ENCODE peak calls at places on chromosomes 7 and 10, in six cellular contexts. W is HCT116, I is hepatocyte, A is MM.1S, R is PC-3, L is PC-9. O is an unnamed sample.

GRCh38 chr7:37853468-37853867 is 5.1 kb downstream of the NME8 start:
- DNase-seq in W (peak; percentile 13), I (peak; percentile 20), A (peak; percentile 59), R (peak; percentile 36), L (peak; percentile 40), O (no peak)

GRCh38 chr10:6239213-6239991 is 36.7 kb downstream of the PFKFB3 start:
- DNase-seq in W (peak; percentile 91), I (peak; percentile 88), A (peak; percentile 56), R (peak; percentile 94), L (peak; percentile 94), O (peak; percentile 98)

GRCh38 chr7:33130184-33130583 is 820 bp downstream of the BBS9 start:
- DNase-seq in W (no peak), I (no peak), A (no peak), R (no peak), L (no peak), O (peak; percentile 7)

GRCh38 chr10:32104622-32105509 is 48.6 kb upstream of the KIF5B start:
- DNase-seq in W (no peak), I (no peak), A (no peak), R (no peak), L (no peak), O (no peak)

GRCh38 chr10:70940834-70941568 is 52.6 kb upstream of the PCBD1 start:
- DNase-seq in W (no peak), I (peak; percentile 51), A (no peak), R (peak; percentile 37), L (no peak), O (peak; percentile 38)

GRCh38 chr10:77801474-77802238 is 124.9 kb downstream of the DLG5 start:
- DNase-seq in W (no peak), I (no peak), A (peak; percentile 87), R (peak; percentile 54), L (no peak), O (peak; percentile 74)

GRCh38 chr10:119286983-119287612 is 79.7 kb downstream of the GRK5 start:
- DNase-seq in W (no peak), I (no peak), A (no peak), R (no peak), L (no peak), O (no peak)

GRCh38 chr10:130066743-130067142 is 43.9 kb downstream of the C10orf143 start:
- DNase-seq in W (no peak), I (no peak), A (no peak), R (no peak), L (no peak), O (no peak)

GRCh38 chr7:132930881-132931280 is 151.0 kb downstream of the CHCHD3 start:
- DNase-seq in W (no peak), I (no peak), A (no peak), R (peak; percentile 17), L (no peak), O (no peak)

GRCh38 chr7:129739427-129739826 is 127.9 kb downstream of the NRF1 start:
- DNase-seq in W (no peak), I (peak; percentile 58), A (no peak), R (peak; percentile 84), L (no peak), O (no peak)

GRCh38 chr7:24500599-24501451 is 72.4 kb upstream of the PALS2 start:
- DNase-seq in W (no peak), I (no peak), A (no peak), R (no peak), L (no peak), O (no peak)

GRCh38 chr7:2360791-2361190 is 6.2 kb downstream of the EIF3B start:
- DNase-seq in W (no peak), I (no peak), A (no peak), R (no peak), L (no peak), O (peak; percentile 83)

GRCh38 chr10:71725998-71726672 is 6.6 kb upstream of the C10orf105 start:
- DNase-seq in W (no peak), I (peak; percentile 44), A (peak; percentile 36), R (peak; percentile 49), L (peak; percentile 50), O (peak; percentile 33)

GRCh38 chr7:1503390-1503789 is 799 bp downstream of the INTS1 start:
- DNase-seq in W (no peak), I (no peak), A (no peak), R (no peak), L (no peak), O (no peak)

GRCh38 chr10:70657036-70657435 is 15.3 kb upstream of the ADAMTS14 start:
- DNase-seq in W (no peak), I (no peak), A (no peak), R (no peak), L (no peak), O (no peak)

GRCh38 chr7:135994466-135995205 is 17.5 kb upstream of the MTPN start:
- DNase-seq in W (no peak), I (peak; percentile 35), A (peak; percentile 51), R (peak; percentile 22), L (no peak), O (peak; percentile 42)

GRCh38 chr7:50069613-50070012 is 23.4 kb downstream of the ZPBP start:
- DNase-seq in W (no peak), I (no peak), A (peak; percentile 37), R (peak; percentile 35), L (peak; percentile 39), O (peak; percentile 50)

GRCh38 chr10:79017882-79018550 is 50.8 kb upstream of the ZMIZ1 start:
- DNase-seq in W (no peak), I (no peak), A (no peak), R (no peak), L (no peak), O (no peak)

GRCh38 chr10:26675873-26676257 is 21.6 kb upstream of the PDSS1 start:
- DNase-seq in W (no peak), I (no peak), A (no peak), R (no peak), L (no peak), O (no peak)

GRCh38 chr10:58291538-58292174 is 22.7 kb downstream of the CISD1 start:
- DNase-seq in W (peak; percentile 24), I (peak; percentile 72), A (peak; percentile 57), R (peak; percentile 78), L (peak; percentile 42), O (peak; percentile 42)

GRCh38 chr10:97570146-97570788 is 2.3 kb upstream of the ANKRD2 start:
- DNase-seq in W (no peak), I (no peak), A (no peak), R (no peak), L (no peak), O (no peak)

GRCh38 chr10:92045641-92046106 is 122.1 kb downstream of the BTAF1 start:
- DNase-seq in W (no peak), I (no peak), A (no peak), R (no peak), L (no peak), O (no peak)

GRCh38 chr7:94060772-94061171 is 56.6 kb upstream of the BET1 start:
- DNase-seq in W (no peak), I (no peak), A (no peak), R (peak; percentile 9), L (no peak), O (no peak)

GRCh38 chr10:18117272-18117671 is 23.0 kb upstream of the CACNB2 start:
- DNase-seq in W (no peak), I (peak; percentile 12), A (no peak), R (no peak), L (no peak), O (no peak)

GRCh38 chr7:153065021-153065420 is 305.5 kb downstream of the ACTR3B start:
- DNase-seq in W (no peak), I (no peak), A (no peak), R (peak; percentile 29), L (no peak), O (no peak)

GRCh38 chr7:4929005-4929404 is 30.0 kb downstream of the MMD2 start:
- DNase-seq in W (no peak), I (no peak), A (no peak), R (no peak), L (no peak), O (no peak)

GRCh38 chr10:79054203-79055099 is 14.3 kb upstream of the ZMIZ1 start:
- DNase-seq in W (no peak), I (peak; percentile 41), A (no peak), R (no peak), L (no peak), O (no peak)

GRCh38 chr10:121976607-121977006 is 1.6 kb upstream of the NSMCE4A start:
- DNase-seq in W (no peak), I (no peak), A (no peak), R (no peak), L (no peak), O (no peak)

GRCh38 chr7:24831240-24831639 is 74.0 kb upstream of the GSDME start:
- DNase-seq in W (no peak), I (no peak), A (no peak), R (peak; percentile 22), L (no peak), O (peak; percentile 62)

GRCh38 chr7:47304727-47305719 is 276.9 kb downstream of the TNS3 start:
- DNase-seq in W (no peak), I (no peak), A (no peak), R (no peak), L (no peak), O (no peak)

GRCh38 chr7:31466036-31466435 is 47.9 kb upstream of the ITPRID1 start:
- DNase-seq in W (no peak), I (no peak), A (no peak), R (no peak), L (no peak), O (no peak)

GRCh38 chr7:85183296-85183695 is 3.6 kb downstream of the SEMA3D start:
- DNase-seq in W (no peak), I (no peak), A (no peak), R (no peak), L (no peak), O (no peak)

GRCh38 chr7:85184599-85185354 is 2.1 kb downstream of the SEMA3D start:
- DNase-seq in W (no peak), I (peak; percentile 67), A (no peak), R (peak; percentile 23), L (no peak), O (peak; percentile 19)

GRCh38 chr7:85186083-85186520 is 754 bp downstream of the SEMA3D start:
- DNase-seq in W (no peak), I (peak; percentile 78), A (no peak), R (peak; percentile 62), L (no peak), O (peak; percentile 60)

GRCh38 chr7:85186521-85187241 is at the start of gene SEMA3D:
- DNase-seq in W (peak; percentile 48), I (peak; percentile 92), A (peak; percentile 82), R (peak; percentile 84), L (peak; percentile 34), O (peak; percentile 86)

GRCh38 chr7:85185355-85186082 is 1.3 kb downstream of the SEMA3D start:
- DNase-seq in W (no peak), I (peak; percentile 78), A (no peak), R (peak; percentile 70), L (no peak), O (peak; percentile 81)
- H3K4me3 ChIP-seq in W (peak overlapping the region; percentile 66), I (peak overlapping the region; percentile 78), A (peak overlapping the region; percentile 73), R (peak overlapping the region; percentile 90), L (peak overlapping the region; percentile 63), O (peak overlapping the region; percentile 85)

GRCh38 chr7:117793496-117793895 is 79.7 kb downstream of the CTTNBP2 start:
- DNase-seq in W (no peak), I (no peak), A (no peak), R (no peak), L (no peak), O (peak; percentile 69)
- H2AFZ ChIP-seq in W (no peak overlapping the region), I (no peak overlapping the region), A (no peak overlapping the region), R (no peak overlapping the region), L (no peak overlapping the region), O (peak overlapping the region; percentile 90)

GRCh38 chr10:132977807-132978206 is 35.4 kb upstream of the CFAP46 start:
- DNase-seq in W (no peak), I (no peak), A (no peak), R (no peak), L (no peak), O (no peak)
- H3K27ac ChIP-seq in W (no peak overlapping the region), I (no peak overlapping the region), A (no peak overlapping the region), R (no peak overlapping the region), L (no peak overlapping the region), O (no peak overlapping the region)

GRCh38 chr10:60351191-60351853 is 38.4 kb downstream of the ANK3 start:
- DNase-seq in W (no peak), I (no peak), A (no peak), R (no peak), L (no peak), O (no peak)
- H3K4me3 ChIP-seq in W (no peak overlapping the region), I (no peak overlapping the region), A (no peak overlapping the region), R (no peak overlapping the region), L (no peak overlapping the region), O (no peak overlapping the region)

O was measured in mammary epithelial cell.